ENCODE peak calls at places on chromosomes 11 and 22, in ten cellular contexts. P is CD8-positive, alpha-beta memory T cell; T is upper lobe of right lung; D is tibial artery; K is CD8-positive, alpha-beta T cell; Z is B cell; R is epithelial cell of esophagus; F is activated CD4-positive, alpha-beta T cell treated with anti-CD3 and anti-CD28 coated beads, Interleukin-2, amount 50 U/mL, for 24 hours; U is choroid plexus epithelial cell; H is A549. Q is an unnamed sample.

GRCh38 chr11:73577496-73577917 is 20.4 kb downstream of the FAM168A start:
- DNase-seq in P (no peak), T (no peak), D (no peak), K (no peak), Z (no peak), R (no peak), F (no peak), U (peak; percentile 19), H (no peak), Q (no peak)

GRCh38 chr22:41668971-41669911 is 19.4 kb downstream of the SNU13 start:
- DNase-seq in P (no peak), T (no peak), D (peak; percentile 55), K (no peak), Z (no peak), R (peak; percentile 43), F (no peak), U (peak; percentile 75), H (peak; percentile 24), Q (no peak)

GRCh38 chr22:46357711-46358505 is 22.4 kb downstream of the TRMU start:
- DNase-seq in P (no peak), T (peak; percentile 66), D (no peak), K (no peak), Z (no peak), R (no peak), F (no peak), U (no peak), H (no peak), Q (no peak)

GRCh38 chr11:133249065-133249464 is 283.2 kb downstream of the OPCML start:
- DNase-seq in P (no peak), T (no peak), D (no peak), K (no peak), Z (no peak), R (no peak), F (no peak), U (no peak), H (no peak), Q (no peak)

GRCh38 chr11:35343033-35343598 is 76.2 kb downstream of the SLC1A2 start:
- DNase-seq in P (no peak), T (no peak), D (no peak), K (no peak), Z (no peak), R (no peak), F (peak; percentile 9), U (no peak), H (no peak), Q (peak; percentile 26)

GRCh38 chr11:79381036-79381435 is 59.8 kb downstream of the TENM4 start:
- DNase-seq in P (no peak), T (no peak), D (no peak), K (no peak), Z (no peak), R (no peak), F (no peak), U (no peak), H (no peak), Q (no peak)

GRCh38 chr11:47599821-47600377 is 5.7 kb upstream of the C1QTNF4 start:
- DNase-seq in P (no peak), T (no peak), D (peak; percentile 43), K (no peak), Z (no peak), R (no peak), F (no peak), U (no peak), H (no peak), Q (no peak)

GRCh38 chr11:6307879-6308278 is 12.4 kb downstream of the CAVIN3 start:
- DNase-seq in P (no peak), T (no peak), D (no peak), K (no peak), Z (no peak), R (peak; percentile 58), F (no peak), U (no peak), H (no peak), Q (no peak)

GRCh38 chr11:114284021-114284420 is 12.2 kb upstream of the NNMT start:
- DNase-seq in P (no peak), T (no peak), D (no peak), K (no peak), Z (no peak), R (no peak), F (no peak), U (no peak), H (no peak), Q (no peak)

GRCh38 chr22:50535113-50535512 is 5.3 kb upstream of the TYMP start:
- DNase-seq in P (no peak), T (no peak), D (no peak), K (no peak), Z (no peak), R (no peak), F (no peak), U (no peak), H (no peak), Q (no peak)

GRCh38 chr11:116481126-116481644 is 291.6 kb downstream of the BUD13 start:
- DNase-seq in P (no peak), T (no peak), D (no peak), K (no peak), Z (no peak), R (no peak), F (no peak), U (no peak), H (no peak), Q (no peak)

GRCh38 chr11:118885319-118885718 is 1.6 kb downstream of the CXCR5 start:
- DNase-seq in P (no peak), T (no peak), D (peak; percentile 69), K (no peak), Z (no peak), R (no peak), F (no peak), U (no peak), H (no peak), Q (no peak)

GRCh38 chr11:73330569-73331093 is 22.6 kb downstream of the ARHGEF17 start:
- DNase-seq in P (no peak), T (no peak), D (no peak), K (no peak), Z (no peak), R (no peak), F (no peak), U (peak; percentile 76), H (peak; percentile 63), Q (no peak)

GRCh38 chr22:38758276-38758945 is 2.6 kb upstream of the SUN2 start:
- DNase-seq in P (peak; percentile 45), T (no peak), D (no peak), K (peak; percentile 84), Z (no peak), R (no peak), F (peak; percentile 46), U (no peak), H (no peak), Q (no peak)

GRCh38 chr22:35930933-35931332 is 97.7 kb downstream of the RBFOX2 start:
- DNase-seq in P (no peak), T (no peak), D (no peak), K (no peak), Z (no peak), R (peak; percentile 46), F (no peak), U (peak; percentile 92), H (peak; percentile 29), Q (peak; percentile 57)

GRCh38 chr11:115613986-115614625 is 109.9 kb upstream of the CADM1 start:
- DNase-seq in P (no peak), T (no peak), D (no peak), K (no peak), Z (no peak), R (peak; percentile 19), F (no peak), U (peak; percentile 6), H (peak; percentile 30), Q (no peak)

GRCh38 chr22:45707605-45708004 is 36.0 kb downstream of the ATXN10 start:
- DNase-seq in P (no peak), T (no peak), D (no peak), K (no peak), Z (no peak), R (no peak), F (no peak), U (no peak), H (no peak), Q (no peak)

GRCh38 chr11:58642120-58642625 is 19.7 kb downstream of the CNTF start:
- DNase-seq in P (no peak), T (no peak), D (no peak), K (no peak), Z (no peak), R (no peak), F (no peak), U (no peak), H (no peak), Q (no peak)

GRCh38 chr22:37501610-37502341 is 15.6 kb upstream of the MFNG start:
- DNase-seq in P (no peak), T (peak; percentile 82), D (peak; percentile 70), K (no peak), Z (no peak), R (peak; percentile 44), F (no peak), U (peak; percentile 87), H (peak; percentile 79), Q (no peak)

GRCh38 chr11:63240098-63240497 is 3.3 kb downstream of the SLC22A25 start:
- DNase-seq in P (no peak), T (no peak), D (no peak), K (no peak), Z (no peak), R (peak; percentile 44), F (no peak), U (no peak), H (no peak), Q (no peak)

GRCh38 chr11:65574963-65575567 is 788 bp upstream of the EHBP1L1 start:
- DNase-seq in P (peak; percentile 28), T (no peak), D (no peak), K (peak; percentile 65), Z (peak; percentile 73), R (peak; percentile 43), F (no peak), U (no peak), H (no peak), Q (peak; percentile 68)

GRCh38 chr22:46140989-46141928 is 9.1 kb upstream of the PPARA start:
- DNase-seq in P (no peak), T (no peak), D (no peak), K (no peak), Z (no peak), R (no peak), F (no peak), U (no peak), H (no peak), Q (peak; percentile 61)

GRCh38 chr22:19629331-19629719 is 85.0 kb upstream of the SEPTIN5 start:
- DNase-seq in P (no peak), T (peak; percentile 28), D (peak; percentile 43), K (no peak), Z (no peak), R (no peak), F (no peak), U (no peak), H (no peak), Q (no peak)

GRCh38 chr11:62269654-62270278 is at the start of gene SCGB2A2:
- DNase-seq in P (no peak), T (no peak), D (no peak), K (no peak), Z (no peak), R (peak; percentile 78), F (no peak), U (peak; percentile 4), H (peak; percentile 12), Q (no peak)

GRCh38 chr11:44190883-44191230 is 95.4 kb downstream of the EXT2 start:
- DNase-seq in P (no peak), T (no peak), D (no peak), K (no peak), Z (no peak), R (peak; percentile 33), F (no peak), U (peak; percentile 47), H (no peak), Q (no peak)

GRCh38 chr22:17878186-17878694 is 104.0 kb upstream of the BID start:
- DNase-seq in P (no peak), T (no peak), D (no peak), K (no peak), Z (no peak), R (no peak), F (no peak), U (no peak), H (no peak), Q (no peak)

GRCh38 chr22:43567691-43568308 is 156.0 kb downstream of the MPPED1 start:
- DNase-seq in P (no peak), T (no peak), D (no peak), K (no peak), Z (no peak), R (no peak), F (no peak), U (no peak), H (no peak), Q (no peak)

GRCh38 chr11:124915541-124916369 is 3.3 kb upstream of the HEPN1 start:
- DNase-seq in P (no peak), T (no peak), D (no peak), K (no peak), Z (no peak), R (no peak), F (no peak), U (peak; percentile 54), H (no peak), Q (peak; percentile 55)

Q was measured in MM.1S.